ENCODE peak calls at places on chromosomes 12 and 14, in five cellular contexts. Y is ovary, C is A549, E is fibroblast of lung, F is left ventricle myocardium inferior. W is an unnamed sample. For H3K9me3, the result is how much of the 10 kb centered on the place peaks cover.

GRCh38 chr12:109134186-109134917 is 18.0 kb downstream of the ACACB start:
- DNase-seq in Y (no peak), C (peak), E (peak), F (peak), W (no peak)

GRCh38 chr14:104687601-104688504 is 1.6 kb upstream of the INF2 start:
- DNase-seq in Y (peak), C (peak), E (peak), F (peak), W (peak)

GRCh38 chr14:20866963-20867362 is 24.2 kb upstream of the RNASE3 start:
- DNase-seq in Y (no peak), C (peak), E (no peak), F (no peak), W (peak)

GRCh38 chr12:52189376-52190174 is 2.2 kb downstream of the KRT80 start:
- DNase-seq in Y (no peak), C (no peak), E (no peak), F (no peak), W (no peak)

GRCh38 chr12:55966408-55967281 is at the start of gene CDK2:
- DNase-seq in Y (peak), C (peak), E (peak), F (peak), W (peak)

GRCh38 chr12:6546016-6546415 is 9.8 kb downstream of the IFFO1 start:
- DNase-seq in Y (no peak), C (no peak), E (no peak), F (no peak), W (no peak)

GRCh38 chr12:109710747-109711595 is 2.7 kb upstream of the FAM222A start:
- DNase-seq in Y (no peak), C (peak), E (peak), F (no peak), W (no peak)

GRCh38 chr12:43501705-43502104 is 50.3 kb downstream of the ADAMTS20 start:
- DNase-seq in Y (no peak), C (peak), E (peak), F (no peak), W (no peak)

GRCh38 chr12:53764630-53765029 is 12.9 kb upstream of the CISTR start:
- DNase-seq in Y (no peak), C (no peak), E (no peak), F (no peak), W (no peak)

GRCh38 chr12:57603758-57604453 is 718 bp upstream of the DTX3 start:
- DNase-seq in Y (peak), C (no peak), E (peak), F (peak), W (peak)

GRCh38 chr14:100664841-100665425 is 61.8 kb upstream of the DLK1 start:
- DNase-seq in Y (peak), C (no peak), E (peak), F (peak), W (peak)

GRCh38 chr12:44372259-44372658 is 503.9 kb downstream of the NELL2 start:
- DNase-seq in Y (no peak), C (no peak), E (peak), F (no peak), W (no peak)

GRCh38 chr14:33717866-33718265 is 233.0 kb downstream of the EGLN3 start:
- DNase-seq in Y (no peak), C (no peak), E (no peak), F (no peak), W (no peak)

GRCh38 chr14:54651018-54651351 is 84.1 kb downstream of the SAMD4A start:
- DNase-seq in Y (no peak), C (peak), E (no peak), F (no peak), W (no peak)

GRCh38 chr12:21296751-21297406 is 37.8 kb downstream of the SLCO1A2 start:
- DNase-seq in Y (no peak), C (peak), E (peak), F (no peak), W (no peak)

GRCh38 chr12:61574339-61574738 is 685.9 kb upstream of the USP15 start:
- DNase-seq in Y (no peak), C (no peak), E (no peak), F (no peak), W (no peak)

GRCh38 chr12:86249856-86250255 is 6.3 kb downstream of the MGAT4C start:
- DNase-seq in Y (no peak), C (no peak), E (peak), F (no peak), W (no peak)

GRCh38 chr12:104131609-104132008 is 6.4 kb downstream of the NFYB start:
- DNase-seq in Y (no peak), C (no peak), E (no peak), F (no peak), W (no peak)

GRCh38 chr12:95208678-95209077 is 8.6 kb downstream of the FGD6 start:
- DNase-seq in Y (no peak), C (no peak), E (no peak), F (no peak), W (no peak)

GRCh38 chr12:123398177-123398916 is 14.4 kb downstream of the KMT5A start:
- DNase-seq in Y (peak), C (no peak), E (peak), F (peak), W (peak)

GRCh38 chr12:48126953-48127630 is 7.9 kb downstream of the PFKM start:
- DNase-seq in Y (no peak), C (no peak), E (no peak), F (no peak), W (no peak)
- H3K27ac ChIP-seq in Y (no peak), C (no peak), E (no peak), F (peak), W (no peak)

GRCh38 chr14:31543969-31544799 is 17.0 kb upstream of the NUBPL start:
- DNase-seq in Y (no peak), C (peak), E (peak), F (no peak), W (no peak)
- TF ChIP-seq CTCF in Y (no peak), C (no peak), E (peak), F (peak), W (no peak)

DNA sequence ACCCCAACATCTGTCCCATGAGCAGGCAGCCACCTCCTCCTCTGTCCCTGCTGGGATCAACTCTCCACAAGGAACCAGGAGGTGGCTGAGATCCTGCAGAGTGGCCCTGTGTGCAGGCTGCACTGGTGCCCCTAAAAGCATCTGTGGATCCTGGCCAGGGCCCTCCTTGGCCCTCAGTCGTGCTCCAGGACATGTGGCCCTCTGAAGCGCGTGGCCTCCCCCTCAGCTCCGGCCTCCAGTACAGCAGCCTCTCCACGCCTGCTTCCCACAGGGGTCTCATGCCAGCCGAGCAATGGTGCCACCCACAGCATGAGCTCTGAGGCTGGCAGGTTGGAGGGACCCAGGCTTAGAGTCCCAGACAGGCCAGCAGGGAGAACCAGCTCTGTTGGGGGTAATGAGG is 77.4 kb upstream of the NOS1 start:
- DNase-seq in Y (no peak), C (no peak), E (no peak), F (no peak), W (no peak)
- H3K9me3 ChIP-seq in Y (under half), C (under half), E (under half), F (under half), W (under half)

GRCh38 chr14:96576359-96576758 is 74.2 kb downstream of the PAPOLA start:
- DNase-seq in Y (no peak), C (no peak), E (no peak), F (no peak), W (no peak)

GRCh38 chr14:96573473-96574100 is 71.4 kb downstream of the PAPOLA start:
- DNase-seq in Y (no peak), C (no peak), E (no peak), F (no peak), W (no peak)

GRCh38 chr14:96574171-96574632 is 72.0 kb downstream of the PAPOLA start:
- DNase-seq in Y (no peak), C (no peak), E (no peak), F (no peak), W (no peak)

GRCh38 chr14:96574633-96575191 is 72.5 kb downstream of the PAPOLA start:
- DNase-seq in Y (no peak), C (no peak), E (peak), F (no peak), W (no peak)

DNA sequence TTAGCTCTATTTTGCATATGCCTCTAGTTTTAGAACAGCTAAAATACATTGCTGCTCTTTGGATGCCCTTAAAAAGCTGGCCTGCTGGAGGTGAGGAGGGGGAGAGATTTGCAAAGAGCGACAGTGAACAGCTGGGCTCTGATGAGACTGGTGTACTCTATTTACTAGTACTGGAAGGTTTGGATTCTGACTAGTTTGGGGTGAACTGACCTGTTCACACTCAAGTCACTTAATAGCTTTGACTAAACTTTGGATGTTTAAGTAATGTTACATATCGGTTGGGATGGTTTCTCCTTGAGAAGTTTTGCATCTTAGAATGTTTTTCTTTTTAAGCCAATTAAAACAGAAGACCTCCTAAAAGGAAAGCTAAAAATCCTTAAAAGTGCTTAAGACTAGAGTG is 73.1 kb downstream of the PAPOLA start:
- DNase-seq in Y (no peak), C (no peak), E (no peak), F (no peak), W (no peak)
- H3K27ac ChIP-seq in Y (no peak), C (no peak), E (no peak), F (no peak), W (no peak)

GRCh38 chr12:90008277-90008676 is 299.6 kb upstream of the ATP2B1 start:
- DNase-seq in Y (no peak), C (no peak), E (no peak), F (no peak), W (no peak)

GRCh38 chr12:90015228-90015627 is 306.6 kb upstream of the ATP2B1 start:
- DNase-seq in Y (no peak), C (no peak), E (no peak), F (no peak), W (no peak)

GRCh38 chr12:90004319-90005074 is 295.9 kb upstream of the ATP2B1 start:
- DNase-seq in Y (no peak), C (no peak), E (no peak), F (no peak), W (no peak)

GRCh38 chr12:90013409-90013808 is 304.8 kb upstream of the ATP2B1 start:
- DNase-seq in Y (no peak), C (peak), E (peak), F (no peak), W (no peak)

GRCh38 chr12:90010089-90010488 is 301.5 kb upstream of the ATP2B1 start:
- DNase-seq in Y (no peak), C (peak), E (peak), F (no peak), W (no peak)
- TF ChIP-seq CTCF in Y (no peak), C (peak), E (peak), F (peak), W (no peak)

GRCh38 chr12:133080619-133081407 is at the start of gene ZNF140:
- DNase-seq in Y (peak), C (peak), E (peak), F (peak), W (peak)
- H3K9me3 ChIP-seq in Y (under half), C (half or more), E (under half), F (half or more), W (under half)

DNA sequence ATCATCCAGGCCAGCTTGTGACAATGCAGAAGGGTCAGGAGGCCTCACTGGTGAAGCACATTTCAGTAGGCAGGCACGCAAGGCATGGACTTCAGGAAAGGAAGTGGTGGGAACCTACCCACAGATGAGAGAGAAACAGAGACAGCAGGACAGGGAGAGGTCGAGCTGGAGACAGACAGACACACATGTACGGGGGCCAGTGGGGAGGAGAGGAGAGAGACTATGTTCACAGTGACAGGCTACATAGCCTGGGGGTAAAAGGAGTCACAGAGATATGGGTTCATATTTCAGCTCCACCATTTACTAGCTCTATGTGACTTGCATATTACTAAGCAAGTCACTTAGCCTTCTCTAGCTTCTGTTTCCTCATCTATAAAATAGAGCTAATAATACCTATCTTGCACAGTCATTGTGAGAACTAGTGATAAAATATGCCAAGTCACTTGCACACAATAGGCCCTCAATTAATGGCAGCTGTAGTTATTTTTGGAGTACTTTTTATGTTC is 91.1 kb upstream of the FUT8 start:
- DNase-seq in Y (no peak), C (peak), E (no peak), F (no peak), W (no peak)
- H3K27ac ChIP-seq in Y (no peak), C (peak), E (no peak), F (no peak), W (no peak)

GRCh38 chr12:100995771-100996170 is 201.2 kb downstream of the ANO4 start:
- DNase-seq in Y (no peak), C (no peak), E (no peak), F (no peak), W (no peak)

GRCh38 chr12:100992194-100992593 is 197.6 kb downstream of the ANO4 start:
- DNase-seq in Y (no peak), C (no peak), E (no peak), F (no peak), W (no peak)

GRCh38 chr12:100991059-100991562 is 196.5 kb downstream of the ANO4 start:
- DNase-seq in Y (no peak), C (no peak), E (no peak), F (no peak), W (no peak)

GRCh38 chr12:100995201-100995600 is 200.6 kb downstream of the ANO4 start:
- DNase-seq in Y (no peak), C (no peak), E (no peak), F (no peak), W (no peak)

GRCh38 chr12:100993916-100994315 is 199.3 kb downstream of the ANO4 start:
- DNase-seq in Y (no peak), C (peak), E (no peak), F (no peak), W (no peak)
- TF ChIP-seq CTCF in Y (no peak), C (no peak), E (no peak), F (no peak), W (no peak)